ENCODE peak calls at places on chromosomes 11 and 22, in six cellular contexts. One of them, this sample, is unnamed.

GRCh38 chr22:19872779-19873137 is 18.1 kb upstream of the GNB1L start:
- DNase-seq in NB4: no peak
- DNase-seq in HCT116: no peak
- DNase-seq in A549: no peak
- DNase-seq in astrocyte of the spinal cord: no peak
- DNase-seq in Peyer's patch: peak
- DNase-seq in this sample: no peak

GRCh38 chr11:75453916-75454655 is 21.1 kb upstream of the KLHL35 start:
- DNase-seq in NB4: no peak
- DNase-seq in astrocyte of the spinal cord: peak
- DNase-seq in HCT116: no peak
- DNase-seq in A549: no peak
- DNase-seq in Peyer's patch: no peak
- DNase-seq in this sample: peak

GRCh38 chr11:72721689-72722049 is 30.5 kb downstream of the ARAP1 start:
- DNase-seq in NB4: peak
- DNase-seq in HCT116: no peak
- DNase-seq in Peyer's patch: peak
- DNase-seq in A549: no peak
- DNase-seq in astrocyte of the spinal cord: peak
- DNase-seq in this sample: peak

GRCh38 chr11:21707116-21707769 is 485.6 kb upstream of the ANO5 start:
- DNase-seq in Peyer's patch: no peak
- DNase-seq in astrocyte of the spinal cord: no peak
- DNase-seq in NB4: no peak
- DNase-seq in A549: no peak
- DNase-seq in HCT116: no peak
- DNase-seq in this sample: no peak

GRCh38 chr11:61148016-61148640 is 13.1 kb downstream of the VPS37C start:
- DNase-seq in HCT116: no peak
- DNase-seq in Peyer's patch: no peak
- DNase-seq in astrocyte of the spinal cord: no peak
- DNase-seq in NB4: no peak
- DNase-seq in A549: no peak
- DNase-seq in this sample: no peak

GRCh38 chr11:65381721-65382035 is 768 bp downstream of the SLC25A45 start:
- DNase-seq in astrocyte of the spinal cord: peak
- DNase-seq in A549: no peak
- DNase-seq in NB4: no peak
- DNase-seq in HCT116: peak
- DNase-seq in Peyer's patch: no peak
- DNase-seq in this sample: peak

GRCh38 chr11:13140028-13140870 is 131.1 kb downstream of the RASSF10 start:
- DNase-seq in Peyer's patch: peak
- DNase-seq in astrocyte of the spinal cord: peak
- DNase-seq in HCT116: no peak
- DNase-seq in NB4: peak
- DNase-seq in A549: peak
- DNase-seq in this sample: no peak

GRCh38 chr11:34364102-34364501 is 6.3 kb upstream of the ABTB2 start:
- DNase-seq in Peyer's patch: no peak
- DNase-seq in A549: no peak
- DNase-seq in NB4: no peak
- DNase-seq in astrocyte of the spinal cord: peak
- DNase-seq in HCT116: no peak
- DNase-seq in this sample: peak

GRCh38 chr22:44677299-44678244 is 24.4 kb upstream of the PRR5 start:
- DNase-seq in NB4: no peak
- DNase-seq in Peyer's patch: no peak
- DNase-seq in HCT116: no peak
- DNase-seq in A549: no peak
- DNase-seq in astrocyte of the spinal cord: no peak
- DNase-seq in this sample: no peak

GRCh38 chr11:37370817-37371216 is 772.8 kb upstream of the RAG2 start:
- DNase-seq in A549: no peak
- DNase-seq in HCT116: no peak
- DNase-seq in NB4: no peak
- DNase-seq in astrocyte of the spinal cord: peak
- DNase-seq in Peyer's patch: no peak
- DNase-seq in this sample: no peak

GRCh38 chr11:63768232-63769043 is at the start of gene ZFTA:
- DNase-seq in Peyer's patch: peak
- DNase-seq in A549: peak
- DNase-seq in HCT116: no peak
- DNase-seq in NB4: peak
- DNase-seq in astrocyte of the spinal cord: peak
- DNase-seq in this sample: peak

GRCh38 chr11:113675003-113675471 is 31.1 kb downstream of the TMPRSS5 start:
- DNase-seq in astrocyte of the spinal cord: peak
- DNase-seq in A549: no peak
- DNase-seq in NB4: peak
- DNase-seq in Peyer's patch: no peak
- DNase-seq in HCT116: no peak
- DNase-seq in this sample: peak

GRCh38 chr11:88886796-88887195 is 179.0 kb downstream of the GRM5 start:
- DNase-seq in A549: peak
- DNase-seq in Peyer's patch: no peak
- DNase-seq in HCT116: peak
- DNase-seq in astrocyte of the spinal cord: peak
- DNase-seq in NB4: peak
- DNase-seq in this sample: peak

GRCh38 chr11:122127020-122127419 is 11.0 kb upstream of the BLID start:
- DNase-seq in A549: no peak
- DNase-seq in NB4: no peak
- DNase-seq in HCT116: no peak
- DNase-seq in astrocyte of the spinal cord: no peak
- DNase-seq in Peyer's patch: no peak
- DNase-seq in this sample: no peak

GRCh38 chr11:28878025-28878424 is 769.8 kb downstream of the METTL15 start:
- DNase-seq in astrocyte of the spinal cord: peak
- DNase-seq in NB4: no peak
- DNase-seq in A549: peak
- DNase-seq in HCT116: no peak
- DNase-seq in Peyer's patch: no peak
- DNase-seq in this sample: peak

GRCh38 chr11:12556788-12557384 is 117.3 kb upstream of the TEAD1 start:
- DNase-seq in astrocyte of the spinal cord: peak
- DNase-seq in HCT116: peak
- DNase-seq in Peyer's patch: no peak
- DNase-seq in NB4: no peak
- DNase-seq in A549: peak
- DNase-seq in this sample: peak

GRCh38 chr11:2318123-2318522 is 16.3 kb downstream of the TSPAN32 start:
- DNase-seq in astrocyte of the spinal cord: no peak
- DNase-seq in Peyer's patch: no peak
- DNase-seq in HCT116: no peak
- DNase-seq in A549: no peak
- DNase-seq in NB4: no peak
- DNase-seq in this sample: no peak

GRCh38 chr11:4626207-4627105 is 10.8 kb upstream of the OR51D1 start:
- DNase-seq in HCT116: peak
- DNase-seq in Peyer's patch: no peak
- DNase-seq in A549: peak
- DNase-seq in NB4: peak
- DNase-seq in astrocyte of the spinal cord: peak
- DNase-seq in this sample: peak

GRCh38 chr11:7596975-7597391 is 76.3 kb downstream of the CYB5R2 start:
- DNase-seq in HCT116: no peak
- DNase-seq in A549: no peak
- DNase-seq in NB4: no peak
- DNase-seq in Peyer's patch: peak
- DNase-seq in astrocyte of the spinal cord: no peak
- DNase-seq in this sample: no peak

GRCh38 chr11:16795146-16795545 is 56.7 kb downstream of the C11orf58 start:
- DNase-seq in A549: no peak
- DNase-seq in HCT116: no peak
- DNase-seq in NB4: peak
- DNase-seq in astrocyte of the spinal cord: no peak
- DNase-seq in Peyer's patch: no peak
- DNase-seq in this sample: no peak

GRCh38 chr22:36873614-36874308 is 13.0 kb downstream of the NCF4 start:
- DNase-seq in A549: peak
- DNase-seq in HCT116: peak
- DNase-seq in NB4: peak
- DNase-seq in Peyer's patch: no peak
- DNase-seq in astrocyte of the spinal cord: peak
- DNase-seq in this sample: peak

GRCh38 chr11:102912482-102912830 is 37.7 kb upstream of the MMP12 start:
- DNase-seq in astrocyte of the spinal cord: no peak
- DNase-seq in NB4: no peak
- DNase-seq in Peyer's patch: no peak
- DNase-seq in HCT116: no peak
- DNase-seq in A549: no peak
- DNase-seq in this sample: no peak

GRCh38 chr11:70618471-70619101 is 220.3 kb downstream of the CTTN start:
- DNase-seq in HCT116: no peak
- DNase-seq in Peyer's patch: no peak
- DNase-seq in NB4: no peak
- DNase-seq in astrocyte of the spinal cord: no peak
- DNase-seq in A549: no peak
- DNase-seq in this sample: no peak

DNA sequence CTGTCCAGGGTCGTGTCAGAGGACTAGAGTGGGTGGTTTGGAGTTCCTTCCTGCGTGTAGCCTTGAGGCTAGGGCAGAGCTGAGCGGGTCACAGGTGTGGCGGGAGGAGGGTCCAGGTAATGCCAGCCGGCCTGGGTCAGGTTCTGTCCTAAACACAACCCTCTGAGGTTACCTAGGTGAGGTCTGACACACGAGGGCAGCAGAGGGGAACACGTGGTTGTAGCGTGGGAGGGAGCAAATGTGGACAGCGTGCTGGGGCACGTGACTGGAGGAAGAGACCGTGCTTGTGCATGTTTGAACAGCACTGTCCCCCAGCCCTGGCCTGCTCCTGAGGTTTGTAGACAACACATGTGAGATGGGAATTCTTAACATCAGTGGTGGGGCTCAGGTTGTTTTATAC is 13.1 kb downstream of the MOV10L1 start:
- DNase-seq in NB4: peak
- DNase-seq in Peyer's patch: no peak
- DNase-seq in HCT116: peak
- DNase-seq in A549: peak
- DNase-seq in astrocyte of the spinal cord: no peak
- DNase-seq in this sample: no peak
- TF ChIP-seq CTCF in NB4: no peak
- TF ChIP-seq CTCF in Peyer's patch: no peak
- TF ChIP-seq CTCF in HCT116: no peak
- TF ChIP-seq CTCF in A549: no peak
- TF ChIP-seq CTCF in astrocyte of the spinal cord: no peak
- TF ChIP-seq CTCF in this sample: no peak

GRCh38 chr22:38230108-38230825 is 28.5 kb downstream of the MAFF start:
- DNase-seq in NB4: peak
- DNase-seq in HCT116: no peak
- DNase-seq in astrocyte of the spinal cord: no peak
- DNase-seq in A549: peak
- DNase-seq in Peyer's patch: peak
- DNase-seq in this sample: peak
- TF ChIP-seq CTCF in NB4: peak
- TF ChIP-seq CTCF in HCT116: peak
- TF ChIP-seq CTCF in astrocyte of the spinal cord: peak
- TF ChIP-seq CTCF in A549: no peak
- TF ChIP-seq CTCF in Peyer's patch: peak
- TF ChIP-seq CTCF in this sample: peak

GRCh38 chr11:17887779-17888178 is 125.1 kb downstream of the SERGEF start:
- DNase-seq in A549: no peak
- DNase-seq in astrocyte of the spinal cord: no peak
- DNase-seq in Peyer's patch: no peak
- DNase-seq in NB4: no peak
- DNase-seq in HCT116: no peak
- DNase-seq in this sample: no peak

GRCh38 chr11:17892409-17892808 is 120.4 kb downstream of the SERGEF start:
- DNase-seq in astrocyte of the spinal cord: no peak
- DNase-seq in NB4: no peak
- DNase-seq in Peyer's patch: no peak
- DNase-seq in HCT116: no peak
- DNase-seq in A549: no peak
- DNase-seq in this sample: no peak

GRCh38 chr11:17894929-17895658 is 117.8 kb downstream of the SERGEF start:
- DNase-seq in Peyer's patch: no peak
- DNase-seq in NB4: no peak
- DNase-seq in A549: no peak
- DNase-seq in HCT116: no peak
- DNase-seq in astrocyte of the spinal cord: no peak
- DNase-seq in this sample: peak

DNA sequence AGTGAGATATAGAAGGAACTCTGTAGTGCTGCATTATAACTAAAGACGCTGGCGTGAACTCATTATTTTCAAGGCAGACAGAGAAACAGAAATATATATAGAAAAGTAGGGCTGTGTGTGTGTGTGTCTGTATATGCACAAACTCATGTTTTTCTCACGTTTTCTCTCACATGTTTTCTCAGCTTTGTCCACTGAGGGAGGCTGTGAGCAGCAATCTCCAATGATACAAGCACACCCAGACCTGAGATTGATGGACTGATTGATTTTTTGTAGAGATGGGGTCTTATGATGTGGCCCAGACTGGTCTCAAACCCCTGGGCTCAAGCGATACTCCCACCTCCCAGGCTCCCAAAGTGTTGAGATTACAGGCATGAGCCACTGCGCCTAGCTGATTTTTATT is 122.5 kb downstream of the SERGEF start:
- DNase-seq in HCT116: no peak
- DNase-seq in A549: no peak
- DNase-seq in astrocyte of the spinal cord: no peak
- DNase-seq in Peyer's patch: no peak
- DNase-seq in NB4: peak
- DNase-seq in this sample: no peak
- TF ChIP-seq CTCF in HCT116: peak
- TF ChIP-seq CTCF in A549: no peak
- TF ChIP-seq CTCF in astrocyte of the spinal cord: peak
- TF ChIP-seq CTCF in Peyer's patch: no peak
- TF ChIP-seq CTCF in NB4: no peak
- TF ChIP-seq CTCF in this sample: no peak

DNA sequence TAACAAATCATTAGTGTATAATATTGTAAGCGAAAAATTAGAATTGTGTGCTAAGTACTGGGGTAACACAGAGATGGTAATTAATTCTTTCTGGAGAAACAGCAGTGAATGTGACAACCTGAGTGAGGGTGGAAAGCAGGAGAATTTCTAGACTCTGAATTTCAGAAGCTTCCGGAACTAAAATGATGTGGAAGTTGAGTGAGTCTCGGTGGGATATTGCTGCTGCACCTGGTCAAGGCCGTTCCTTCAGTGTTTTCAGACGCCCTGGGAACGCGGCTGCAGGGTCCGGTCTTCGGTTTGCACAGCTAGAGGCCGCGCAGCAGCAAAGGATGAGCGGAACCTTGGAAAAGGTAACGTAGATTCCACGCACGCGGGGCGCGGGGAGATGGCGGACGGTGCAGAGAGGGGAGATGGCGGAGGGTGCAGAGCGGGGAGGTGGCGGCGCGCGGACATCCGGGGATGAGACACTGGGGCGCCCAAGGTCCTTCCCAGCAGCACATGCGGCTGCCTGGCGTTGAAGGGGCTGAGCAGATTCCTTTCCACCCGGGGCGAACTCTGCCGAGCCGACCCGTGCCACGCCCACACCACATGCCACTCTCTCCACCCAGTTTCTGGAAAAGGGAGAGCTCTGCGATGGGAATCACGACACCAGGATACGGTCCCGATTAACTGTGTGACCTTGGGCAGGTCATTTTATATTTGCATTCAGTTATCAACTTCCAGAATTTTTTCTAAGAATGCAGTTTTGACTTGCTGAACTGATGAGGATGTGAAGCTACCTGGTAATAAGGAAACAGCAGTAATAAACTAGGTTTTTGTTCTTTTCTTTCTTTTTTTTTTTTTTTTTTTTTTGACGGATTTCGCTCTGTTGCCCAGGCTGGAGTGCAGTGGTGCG is at the start of gene MRPL48:
- DNase-seq in A549: peak
- DNase-seq in HCT116: peak
- DNase-seq in astrocyte of the spinal cord: peak
- DNase-seq in NB4: peak
- DNase-seq in Peyer's patch: peak
- DNase-seq in this sample: peak
- TF ChIP-seq CTCF in A549: no peak
- TF ChIP-seq CTCF in HCT116: no peak
- TF ChIP-seq CTCF in astrocyte of the spinal cord: no peak
- TF ChIP-seq CTCF in NB4: no peak
- TF ChIP-seq CTCF in Peyer's patch: no peak
- TF ChIP-seq CTCF in this sample: no peak